ENCODE peak calls at places on chromosomes 2 and 18, in six cellular contexts. One of them, this sample, is unnamed.

GRCh38 chr2:3078684-3079083 is 298.9 kb downstream of the EIPR1 start:
- DNase-seq in kidney glomerular epithelial cell: peak
- DNase-seq in endothelial cell: no peak
- DNase-seq in renal cortical epithelial cell: no peak
- DNase-seq in MCF 10A: peak
- DNase-seq in germinal center: no peak
- DNase-seq in this sample: no peak

GRCh38 chr2:170428868-170429267 is 250.9 kb downstream of the MYO3B start:
- DNase-seq in kidney glomerular epithelial cell: no peak
- DNase-seq in endothelial cell: no peak
- DNase-seq in renal cortical epithelial cell: no peak
- DNase-seq in MCF 10A: no peak
- DNase-seq in germinal center: no peak
- DNase-seq in this sample: no peak

GRCh38 chr2:37506407-37507068 is 162.1 kb downstream of the QPCT start:
- DNase-seq in kidney glomerular epithelial cell: no peak
- DNase-seq in endothelial cell: no peak
- DNase-seq in renal cortical epithelial cell: peak
- DNase-seq in MCF 10A: no peak
- DNase-seq in germinal center: no peak
- DNase-seq in this sample: no peak

GRCh38 chr18:13335903-13336302 is 117.3 kb downstream of the LDLRAD4 start:
- DNase-seq in kidney glomerular epithelial cell: no peak
- DNase-seq in endothelial cell: no peak
- DNase-seq in renal cortical epithelial cell: no peak
- DNase-seq in MCF 10A: no peak
- DNase-seq in germinal center: no peak
- DNase-seq in this sample: no peak

GRCh38 chr2:99249951-99250350 is 5.5 kb downstream of the LYG2 start:
- DNase-seq in kidney glomerular epithelial cell: no peak
- DNase-seq in endothelial cell: no peak
- DNase-seq in renal cortical epithelial cell: no peak
- DNase-seq in MCF 10A: no peak
- DNase-seq in germinal center: no peak
- DNase-seq in this sample: no peak

GRCh38 chr2:158928965-158929364 is 39.5 kb upstream of the TANC1 start:
- DNase-seq in kidney glomerular epithelial cell: no peak
- DNase-seq in endothelial cell: no peak
- DNase-seq in renal cortical epithelial cell: no peak
- DNase-seq in MCF 10A: no peak
- DNase-seq in germinal center: no peak
- DNase-seq in this sample: no peak

GRCh38 chr18:6593142-6593889 is 136.2 kb upstream of the ARHGAP28 start:
- DNase-seq in kidney glomerular epithelial cell: no peak
- DNase-seq in endothelial cell: no peak
- DNase-seq in renal cortical epithelial cell: no peak
- DNase-seq in MCF 10A: no peak
- DNase-seq in germinal center: no peak
- DNase-seq in this sample: no peak

GRCh38 chr2:8389373-8390108 is 292.3 kb upstream of the ID2 start:
- DNase-seq in kidney glomerular epithelial cell: peak
- DNase-seq in endothelial cell: no peak
- DNase-seq in renal cortical epithelial cell: peak
- DNase-seq in MCF 10A: peak
- DNase-seq in germinal center: no peak
- DNase-seq in this sample: no peak

GRCh38 chr2:24008672-24009366 is 1.1 kb upstream of the MFSD2B start:
- DNase-seq in kidney glomerular epithelial cell: no peak
- DNase-seq in endothelial cell: no peak
- DNase-seq in renal cortical epithelial cell: peak
- DNase-seq in MCF 10A: no peak
- DNase-seq in germinal center: no peak
- DNase-seq in this sample: no peak

GRCh38 chr18:43931439-43931838 is 654.1 kb upstream of the SYT4 start:
- DNase-seq in kidney glomerular epithelial cell: no peak
- DNase-seq in endothelial cell: no peak
- DNase-seq in renal cortical epithelial cell: peak
- DNase-seq in MCF 10A: no peak
- DNase-seq in germinal center: no peak
- DNase-seq in this sample: no peak

GRCh38 chr2:86225581-86225980 is 26.3 kb downstream of the MRPL35 start:
- DNase-seq in kidney glomerular epithelial cell: no peak
- DNase-seq in endothelial cell: no peak
- DNase-seq in renal cortical epithelial cell: no peak
- DNase-seq in MCF 10A: no peak
- DNase-seq in germinal center: peak
- DNase-seq in this sample: peak

GRCh38 chr2:100786297-100786658 is 33.7 kb upstream of the NPAS2 start:
- DNase-seq in kidney glomerular epithelial cell: peak
- DNase-seq in endothelial cell: no peak
- DNase-seq in renal cortical epithelial cell: peak
- DNase-seq in MCF 10A: peak
- DNase-seq in germinal center: no peak
- DNase-seq in this sample: no peak

GRCh38 chr2:207498427-207498826 is 31.3 kb upstream of the CREB1 start:
- DNase-seq in kidney glomerular epithelial cell: no peak
- DNase-seq in endothelial cell: no peak
- DNase-seq in renal cortical epithelial cell: no peak
- DNase-seq in MCF 10A: no peak
- DNase-seq in germinal center: no peak
- DNase-seq in this sample: no peak

GRCh38 chr2:42777883-42778805 is 14.2 kb upstream of the OXER1 start:
- DNase-seq in kidney glomerular epithelial cell: peak
- DNase-seq in endothelial cell: no peak
- DNase-seq in renal cortical epithelial cell: peak
- DNase-seq in MCF 10A: no peak
- DNase-seq in germinal center: no peak
- DNase-seq in this sample: no peak

GRCh38 chr2:50606860-50607259 is 425.1 kb downstream of the NRXN1 start:
- DNase-seq in kidney glomerular epithelial cell: no peak
- DNase-seq in endothelial cell: no peak
- DNase-seq in renal cortical epithelial cell: no peak
- DNase-seq in MCF 10A: no peak
- DNase-seq in germinal center: no peak
- DNase-seq in this sample: no peak

GRCh38 chr2:54845514-54845913 is 122.1 kb downstream of the EML6 start:
- DNase-seq in kidney glomerular epithelial cell: no peak
- DNase-seq in endothelial cell: no peak
- DNase-seq in renal cortical epithelial cell: no peak
- DNase-seq in MCF 10A: no peak
- DNase-seq in germinal center: no peak
- DNase-seq in this sample: peak

This sample was measured in GM12878.